ENCODE peak calls at places on chromosomes 2 and 18, in six cellular contexts. G is HCT116, H is HepG2, Y is H1, X is K562, K is GM12878. T is an unnamed sample.

GRCh38 chr2:8138923-8139667 is 542.8 kb upstream of the ID2 start:
- DNase-seq in G (no peak), H (peak), Y (no peak), X (no peak), K (no peak), T (no peak)

GRCh38 chr2:126644630-126645191 is 11.2 kb upstream of the GYPC start:
- DNase-seq in G (no peak), H (no peak), Y (no peak), X (peak), K (no peak), T (no peak)

GRCh38 chr2:132515010-132515409 is 98.4 kb downstream of the GPR39 start:
- DNase-seq in G (no peak), H (no peak), Y (no peak), X (no peak), K (no peak), T (no peak)

GRCh38 chr2:84478867-84479266 is 19.8 kb upstream of the SUCLG1 start:
- DNase-seq in G (no peak), H (no peak), Y (no peak), X (no peak), K (no peak), T (no peak)

GRCh38 chr2:224449212-224450147 is 47.6 kb upstream of the FAM124B start:
- DNase-seq in G (peak), H (peak), Y (no peak), X (peak), K (no peak), T (peak)

GRCh38 chr2:134253117-134253704 is 661 bp upstream of the MGAT5 start:
- DNase-seq in G (no peak), H (no peak), Y (no peak), X (no peak), K (peak), T (no peak)

GRCh38 chr18:666177-666576 is 8.7 kb downstream of the TYMS start:
- DNase-seq in G (no peak), H (no peak), Y (no peak), X (peak), K (no peak), T (no peak)

GRCh38 chr2:235206980-235207579 is 255.3 kb downstream of the SH3BP4 start:
- DNase-seq in G (no peak), H (no peak), Y (no peak), X (no peak), K (no peak), T (no peak)

GRCh38 chr2:226031962-226032441 is 632.5 kb downstream of the NYAP2 start:
- DNase-seq in G (no peak), H (peak), Y (no peak), X (no peak), K (no peak), T (no peak)

GRCh38 chr2:200905618-200906296 is 16.6 kb downstream of the NIF3L1 start:
- DNase-seq in G (peak), H (peak), Y (no peak), X (peak), K (no peak), T (peak)

GRCh38 chr2:201678442-201678841 is 20.0 kb downstream of the MPP4 start:
- DNase-seq in G (no peak), H (no peak), Y (no peak), X (no peak), K (no peak), T (no peak)

GRCh38 chr2:42382144-42382543 is 21.1 kb upstream of the COX7A2L start:
- DNase-seq in G (no peak), H (no peak), Y (no peak), X (no peak), K (no peak), T (no peak)

GRCh38 chr18:78071146-78071710 is 821.6 kb downstream of the GALR1 start:
- DNase-seq in G (no peak), H (no peak), Y (no peak), X (no peak), K (no peak), T (no peak)

GRCh38 chr2:45771251-45771650 is 119.8 kb downstream of the PRKCE start:
- DNase-seq in G (no peak), H (no peak), Y (no peak), X (no peak), K (no peak), T (peak)

GRCh38 chr2:36849265-36849664 is 117.1 kb downstream of the STRN start:
- DNase-seq in G (no peak), H (no peak), Y (no peak), X (no peak), K (no peak), T (no peak)

GRCh38 chr2:227479865-227480475 is 8.0 kb downstream of the AGFG1 start:
- DNase-seq in G (no peak), H (peak), Y (no peak), X (peak), K (no peak), T (peak)

GRCh38 chr18:3458952-3459853 is 9.2 kb downstream of the TGIF1 start:
- DNase-seq in G (no peak), H (no peak), Y (no peak), X (no peak), K (no peak), T (peak)

GRCh38 chr2:72895759-72896281 is 8.6 kb downstream of the SPR start:
- DNase-seq in G (no peak), H (no peak), Y (no peak), X (no peak), K (no peak), T (peak)

GRCh38 chr2:38376346-38376682 is 759 bp downstream of the ATL2 start:
- DNase-seq in G (peak), H (peak), Y (no peak), X (peak), K (peak), T (no peak)

GRCh38 chr18:50862401-50862800 is 16.5 kb upstream of the ME2 start:
- DNase-seq in G (no peak), H (no peak), Y (no peak), X (no peak), K (no peak), T (no peak)

GRCh38 chr18:26190506-26190905 is 35.7 kb upstream of the TAF4B start:
- DNase-seq in G (no peak), H (no peak), Y (no peak), X (no peak), K (peak), T (no peak)

GRCh38 chr2:88831792-88832248 is 140.3 kb downstream of the RPIA start:
- DNase-seq in G (peak), H (peak), Y (peak), X (peak), K (no peak), T (peak)

GRCh38 chr18:5543036-5543671 is 643 bp downstream of the EPB41L3 start:
- DNase-seq in G (no peak), H (no peak), Y (no peak), X (no peak), K (no peak), T (peak)

GRCh38 chr2:11234309-11234708 is 79.0 kb downstream of the SLC66A3 start:
- DNase-seq in G (no peak), H (no peak), Y (no peak), X (no peak), K (no peak), T (peak)

GRCh38 chr2:147846382-147847081 is 1.7 kb downstream of the ACVR2A start:
- DNase-seq in G (no peak), H (peak), Y (no peak), X (no peak), K (no peak), T (peak)

GRCh38 chr2:65789923-65790675 is 357.7 kb upstream of the SPRED2 start:
- DNase-seq in G (no peak), H (no peak), Y (no peak), X (no peak), K (no peak), T (no peak)

GRCh38 chr2:172097557-172098131 is 5.1 kb downstream of the DLX2 start:
- DNase-seq in G (no peak), H (no peak), Y (no peak), X (peak), K (no peak), T (no peak)

GRCh38 chr2:172098287-172098649 is 4.4 kb downstream of the DLX2 start:
- DNase-seq in G (no peak), H (no peak), Y (no peak), X (peak), K (no peak), T (no peak)

GRCh38 chr2:172095146-172095904 is 7.4 kb downstream of the DLX2 start:
- DNase-seq in G (no peak), H (no peak), Y (no peak), X (no peak), K (no peak), T (peak)

GRCh38 chr2:172095905-172096660 is 6.6 kb downstream of the DLX2 start:
- DNase-seq in G (no peak), H (no peak), Y (no peak), X (no peak), K (no peak), T (no peak)

GRCh38 chr2:172096661-172097547 is 5.8 kb downstream of the DLX2 start:
- DNase-seq in G (no peak), H (no peak), Y (no peak), X (no peak), K (no peak), T (peak)
- TF ChIP-seq EZH2 in G (no peak), H (peak), Y (peak), X (no peak), K (no peak), T (peak)

GRCh38 chr2:56133441-56133840 is 50.3 kb upstream of the CCDC85A start:
- DNase-seq in G (no peak), H (no peak), Y (no peak), X (no peak), K (no peak), T (no peak)
- H2AFZ ChIP-seq in G (no peak), H (no peak), Y (no peak), X (peak), K (no peak), T (peak)

GRCh38 chr2:239912171-239912937 is 112.8 kb downstream of the NDUFA10 start:
- DNase-seq in G (no peak), H (no peak), Y (no peak), X (no peak), K (no peak), T (no peak)

GRCh38 chr2:239911630-239912071 is 113.5 kb downstream of the NDUFA10 start:
- DNase-seq in G (no peak), H (no peak), Y (no peak), X (no peak), K (no peak), T (no peak)

GRCh38 chr2:239913632-239914417 is 111.3 kb downstream of the NDUFA10 start:
- DNase-seq in G (no peak), H (peak), Y (no peak), X (no peak), K (no peak), T (no peak)

GRCh38 chr2:239910851-239911629 is 114.1 kb downstream of the NDUFA10 start:
- DNase-seq in G (no peak), H (no peak), Y (no peak), X (no peak), K (no peak), T (no peak)

DNA sequence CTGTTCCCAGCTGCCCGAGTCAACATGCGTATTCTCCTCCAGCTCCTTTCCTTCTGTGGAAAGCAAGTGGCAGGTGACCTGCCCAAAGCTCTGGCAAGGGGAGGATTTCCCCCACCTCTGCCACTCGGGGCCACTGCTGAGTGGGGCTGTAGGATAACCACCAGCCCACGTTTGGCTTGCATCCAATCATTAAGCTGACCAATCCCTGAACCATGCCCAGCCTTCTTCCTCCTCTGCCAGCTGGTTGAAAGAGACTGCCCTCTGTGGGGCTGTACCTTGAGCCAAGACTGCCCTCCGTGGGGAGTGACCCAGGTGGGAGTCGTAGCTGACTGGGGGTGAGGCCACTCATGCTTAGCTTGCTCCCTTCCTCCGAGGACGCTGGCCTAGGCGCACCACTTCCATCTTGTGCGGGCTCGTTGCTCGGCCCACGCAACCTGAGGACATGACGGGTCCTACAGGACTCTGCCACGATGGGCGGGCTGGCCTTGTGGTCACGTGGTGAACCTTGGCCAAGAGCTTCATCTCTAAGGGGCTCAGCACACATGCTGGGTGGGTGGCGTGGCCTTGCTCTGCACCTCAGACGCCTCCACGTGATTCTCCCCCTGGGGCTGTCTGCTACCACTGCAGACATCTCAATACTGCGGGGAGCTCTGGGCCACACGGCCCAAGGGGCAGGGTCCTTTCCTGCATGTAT is 112.1 kb downstream of the NDUFA10 start:
- DNase-seq in G (no peak), H (no peak), Y (no peak), X (no peak), K (no peak), T (no peak)
- TF ChIP-seq MAX in G (no peak), H (no peak), Y (no peak), X (no peak), K (no peak), T (no peak)

DNA sequence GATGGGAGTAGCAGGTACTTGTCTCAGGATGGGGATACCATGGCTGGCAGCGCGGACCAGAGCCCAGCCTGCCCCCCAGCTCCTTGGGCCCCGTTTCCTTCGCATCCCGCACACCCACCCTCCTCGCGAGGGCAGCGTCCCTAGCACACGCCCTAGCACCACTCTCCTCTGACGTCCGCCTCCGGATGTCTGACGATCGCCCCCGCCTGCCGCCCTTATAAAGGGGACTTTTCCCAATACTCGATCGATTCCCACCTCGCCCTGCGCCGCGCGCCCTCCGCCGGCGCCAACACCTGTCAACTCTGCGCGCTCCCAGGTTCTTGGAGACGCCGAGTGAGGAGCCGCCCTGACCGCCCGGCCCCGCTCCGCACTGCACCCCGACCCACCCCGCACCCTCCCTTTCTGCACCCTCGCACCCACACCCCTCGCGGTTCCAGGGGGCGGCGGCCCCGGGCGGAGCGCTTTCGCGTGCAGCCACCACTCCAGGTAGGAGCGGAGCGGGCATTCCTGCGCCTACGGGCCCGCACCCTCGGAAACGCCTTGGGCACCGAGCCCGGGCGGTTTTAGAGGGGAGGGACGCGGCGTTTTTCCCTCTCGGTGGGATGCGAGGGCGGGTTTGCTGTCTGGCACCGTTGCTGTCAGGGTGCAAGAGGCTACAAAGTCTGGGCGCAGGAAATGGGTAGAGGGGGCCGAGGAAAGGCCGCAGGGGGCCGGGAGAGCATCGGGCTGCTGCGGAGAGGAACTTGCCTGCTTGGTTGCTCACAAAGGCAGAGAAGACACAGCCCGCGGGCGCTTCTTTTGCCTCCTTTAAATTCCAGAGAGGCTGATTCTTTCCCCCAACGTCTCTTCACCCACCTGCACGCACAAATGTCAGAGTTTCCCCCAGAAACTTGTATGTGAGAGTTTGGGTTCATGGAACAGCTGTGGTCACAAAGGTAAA is at the start of gene SLC5A7:
- DNase-seq in G (no peak), H (no peak), Y (peak), X (no peak), K (no peak), T (no peak)
- TF ChIP-seq EZH2 in G (no peak), H (no peak), Y (no peak), X (no peak), K (no peak), T (no peak)